ENCODE peak calls at places on chromosomes 11 and 22, in four cellular contexts. One of them, this sample, is unnamed.

GRCh38 chr11:2783536-2784082 is 83.8 kb upstream of the KCNQ1OT1 start:
- DNase-seq in right atrium auricular region: no peak
- DNase-seq in fibroblast of lung: peak
- DNase-seq in GM12865: no peak
- DNase-seq in this sample: no peak

GRCh38 chr22:19041403-19042074 is 80.7 kb downstream of the DGCR2 start:
- DNase-seq in GM12865: no peak
- DNase-seq in fibroblast of lung: no peak
- DNase-seq in right atrium auricular region: no peak
- DNase-seq in this sample: no peak

GRCh38 chr11:110490886-110491285 is 61.1 kb downstream of the FDX1 start:
- DNase-seq in fibroblast of lung: peak
- DNase-seq in GM12865: no peak
- DNase-seq in right atrium auricular region: no peak
- DNase-seq in this sample: peak

GRCh38 chr11:66745356-66746235 is 16.6 kb upstream of the SPTBN2 start:
- DNase-seq in fibroblast of lung: no peak
- DNase-seq in right atrium auricular region: peak
- DNase-seq in GM12865: peak
- DNase-seq in this sample: peak

GRCh38 chr11:133832096-133833081 is 12.9 kb downstream of the SPATA19 start:
- DNase-seq in GM12865: no peak
- DNase-seq in right atrium auricular region: no peak
- DNase-seq in fibroblast of lung: no peak
- DNase-seq in this sample: no peak

GRCh38 chr22:22948651-22949611 is 61.3 kb downstream of the IGLL5 start:
- DNase-seq in right atrium auricular region: peak
- DNase-seq in fibroblast of lung: peak
- DNase-seq in GM12865: no peak
- DNase-seq in this sample: no peak

GRCh38 chr11:61922539-61922938 is 5.2 kb upstream of the RAB3IL1 start:
- DNase-seq in fibroblast of lung: peak
- DNase-seq in GM12865: no peak
- DNase-seq in right atrium auricular region: peak
- DNase-seq in this sample: peak

GRCh38 chr11:99418927-99419707 is 398.4 kb downstream of the CNTN5 start:
- DNase-seq in GM12865: no peak
- DNase-seq in fibroblast of lung: no peak
- DNase-seq in right atrium auricular region: no peak
- DNase-seq in this sample: no peak

GRCh38 chr11:18615628-18616392 is 16.2 kb downstream of the MISFA start:
- DNase-seq in right atrium auricular region: no peak
- DNase-seq in GM12865: peak
- DNase-seq in fibroblast of lung: no peak
- DNase-seq in this sample: no peak

DNA sequence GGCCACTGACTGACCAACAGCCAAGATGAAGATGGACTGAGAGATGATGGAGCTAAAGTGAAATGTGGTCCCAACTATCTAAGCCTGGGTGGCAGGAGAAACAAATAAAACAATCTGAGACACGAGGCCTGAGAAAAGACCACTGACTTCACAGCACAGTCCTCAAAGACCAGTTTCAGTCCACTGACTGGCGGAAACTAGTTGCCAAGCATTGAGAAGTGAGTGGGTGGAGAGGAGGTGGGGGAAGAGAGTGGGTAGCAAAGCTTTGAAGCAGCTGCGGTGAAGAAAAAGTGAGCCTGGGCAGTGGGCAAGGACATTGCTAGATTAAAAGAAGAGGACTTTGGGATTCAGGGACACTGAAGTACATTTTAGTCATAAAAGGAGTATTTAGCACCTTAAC is 1.9 kb downstream of the MS4A1 start:
- DNase-seq in right atrium auricular region: no peak
- DNase-seq in fibroblast of lung: no peak
- DNase-seq in GM12865: peak
- DNase-seq in this sample: no peak
- H3K4me3 ChIP-seq in right atrium auricular region: no peak
- H3K4me3 ChIP-seq in fibroblast of lung: no peak
- H3K4me3 ChIP-seq in GM12865: peak
- H3K4me3 ChIP-seq in this sample: no peak

DNA sequence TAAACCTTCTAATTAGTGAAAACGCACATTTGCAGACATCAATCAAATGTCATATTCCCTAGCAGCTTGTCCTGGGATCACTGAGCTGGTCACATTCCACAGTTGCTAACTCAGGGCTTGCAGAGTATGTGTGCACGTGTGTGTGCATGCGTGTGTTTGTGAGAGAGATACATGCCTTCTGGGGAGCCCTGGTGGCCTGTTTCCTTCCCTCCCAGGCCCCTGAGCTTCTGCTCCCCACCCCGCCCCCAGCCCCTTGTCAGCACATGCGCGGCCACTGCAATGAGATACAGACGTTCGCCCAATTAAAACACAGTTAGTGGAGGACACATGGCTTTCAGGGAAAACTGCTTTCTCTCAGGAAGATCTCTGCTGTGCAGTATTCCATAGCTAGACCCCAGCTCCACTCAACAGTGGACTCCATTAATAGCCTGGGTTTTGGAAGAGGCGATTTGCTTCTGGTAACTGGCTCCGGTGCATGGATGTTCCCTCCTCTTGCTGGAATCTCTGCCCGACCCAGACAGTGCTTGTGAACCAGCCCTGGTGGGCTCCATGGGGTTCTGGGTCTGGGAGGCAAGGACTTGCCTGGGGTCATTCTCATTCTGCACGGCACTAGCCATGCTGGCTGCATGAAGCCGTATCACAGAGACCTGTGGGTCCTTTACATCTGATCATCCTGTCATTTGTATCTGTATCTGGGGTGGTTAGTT is 17.8 kb downstream of the LRP5 start:
- DNase-seq in GM12865: no peak
- DNase-seq in fibroblast of lung: peak
- DNase-seq in right atrium auricular region: no peak
- DNase-seq in this sample: no peak
- H3K4me3 ChIP-seq in GM12865: no peak
- H3K4me3 ChIP-seq in fibroblast of lung: no peak
- H3K4me3 ChIP-seq in right atrium auricular region: no peak
- H3K4me3 ChIP-seq in this sample: no peak

DNA sequence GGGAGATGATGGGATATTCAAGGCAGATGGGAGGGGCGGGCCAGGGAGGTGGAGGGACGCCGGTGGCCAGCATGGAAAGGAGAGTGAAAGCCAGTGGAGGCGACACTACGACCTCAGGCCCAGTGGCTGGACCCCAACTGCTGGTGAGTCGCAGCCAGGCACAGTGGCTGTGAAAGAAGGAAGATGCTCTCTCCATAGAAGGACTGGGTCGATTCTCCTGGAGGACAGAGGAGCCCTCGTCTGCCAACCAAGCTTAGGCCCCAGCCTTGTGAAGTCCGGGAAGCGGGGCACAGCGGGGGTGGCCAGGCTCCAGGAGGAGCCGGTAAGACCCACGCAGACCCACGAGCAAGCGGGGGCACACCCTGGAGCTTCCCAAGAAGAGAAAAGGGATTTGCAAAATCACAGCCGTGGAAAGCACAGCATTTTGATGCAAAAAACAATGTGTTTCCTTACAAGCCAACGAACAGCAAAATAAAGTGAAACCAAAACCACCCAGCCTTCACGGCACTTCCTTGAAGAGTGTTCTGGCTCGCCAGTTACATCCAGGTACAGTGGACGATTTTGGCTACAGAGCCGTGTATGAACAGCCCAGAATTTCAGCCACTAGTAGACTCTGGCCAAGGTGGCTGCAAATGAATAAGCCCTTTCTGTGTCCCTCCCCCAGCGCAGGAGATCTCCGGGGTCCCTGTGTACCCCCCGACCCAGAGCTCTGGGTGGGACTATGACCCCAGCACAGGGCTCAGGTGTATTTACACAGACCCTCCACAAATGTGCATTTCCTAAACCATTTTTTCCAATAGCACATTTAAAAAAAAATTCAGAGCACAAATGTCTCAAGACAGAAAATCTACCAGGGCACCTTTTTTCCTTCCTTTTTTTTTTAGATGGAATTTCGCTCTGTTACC is 96.9 kb downstream of the TRMU start:
- DNase-seq in right atrium auricular region: no peak
- DNase-seq in GM12865: peak
- DNase-seq in fibroblast of lung: no peak
- DNase-seq in this sample: no peak
- H3K4me3 ChIP-seq in right atrium auricular region: peak
- H3K4me3 ChIP-seq in GM12865: peak
- H3K4me3 ChIP-seq in fibroblast of lung: no peak
- H3K4me3 ChIP-seq in this sample: peak

DNA sequence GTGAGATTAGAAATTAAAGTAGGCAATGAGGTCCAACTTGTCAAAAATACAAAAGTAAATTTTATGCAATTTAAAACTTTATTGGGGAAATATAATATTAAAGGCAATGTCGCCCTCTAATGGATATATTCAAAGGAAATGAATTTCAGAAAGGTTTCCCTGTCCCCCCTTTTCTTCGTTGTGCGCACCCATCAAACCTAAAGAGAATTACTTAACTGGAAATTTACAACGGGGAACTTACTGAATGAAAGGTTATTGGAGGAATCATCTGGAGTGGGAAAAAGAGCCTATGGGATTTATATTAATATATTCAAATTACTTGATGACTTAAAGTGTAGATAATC is 1.7 kb upstream of the ABTB2 start:
- DNase-seq in right atrium auricular region: no peak
- DNase-seq in GM12865: no peak
- DNase-seq in fibroblast of lung: no peak
- DNase-seq in this sample: no peak
- H3K4me3 ChIP-seq in right atrium auricular region: peak
- H3K4me3 ChIP-seq in GM12865: no peak
- H3K4me3 ChIP-seq in fibroblast of lung: no peak
- H3K4me3 ChIP-seq in this sample: peak

GRCh38 chr11:19775622-19776021 is 63.0 kb downstream of the NAV2 start:
- DNase-seq in right atrium auricular region: no peak
- DNase-seq in GM12865: no peak
- DNase-seq in fibroblast of lung: no peak
- DNase-seq in this sample: no peak

GRCh38 chr11:19777032-19777341 is 64.3 kb downstream of the NAV2 start:
- DNase-seq in GM12865: peak
- DNase-seq in right atrium auricular region: no peak
- DNase-seq in fibroblast of lung: no peak
- DNase-seq in this sample: no peak

GRCh38 chr11:19774817-19775600 is 62.4 kb downstream of the NAV2 start:
- DNase-seq in GM12865: no peak
- DNase-seq in right atrium auricular region: no peak
- DNase-seq in fibroblast of lung: no peak
- DNase-seq in this sample: no peak

GRCh38 chr11:19779740-19780139 is 67.1 kb downstream of the NAV2 start:
- DNase-seq in GM12865: no peak
- DNase-seq in fibroblast of lung: no peak
- DNase-seq in right atrium auricular region: no peak
- DNase-seq in this sample: no peak

GRCh38 chr11:19777342-19778102 is 64.9 kb downstream of the NAV2 start:
- DNase-seq in GM12865: peak
- DNase-seq in fibroblast of lung: peak
- DNase-seq in right atrium auricular region: no peak
- DNase-seq in this sample: no peak
- H3K4me3 ChIP-seq in GM12865: peak
- H3K4me3 ChIP-seq in fibroblast of lung: no peak
- H3K4me3 ChIP-seq in right atrium auricular region: peak
- H3K4me3 ChIP-seq in this sample: no peak

GRCh38 chr22:46246178-46246577 is 3.9 kb downstream of the CDPF1 start:
- DNase-seq in right atrium auricular region: no peak
- DNase-seq in fibroblast of lung: no peak
- DNase-seq in GM12865: no peak
- DNase-seq in this sample: no peak
- H3K4me3 ChIP-seq in right atrium auricular region: no peak
- H3K4me3 ChIP-seq in fibroblast of lung: no peak
- H3K4me3 ChIP-seq in GM12865: no peak
- H3K4me3 ChIP-seq in this sample: no peak

DNA sequence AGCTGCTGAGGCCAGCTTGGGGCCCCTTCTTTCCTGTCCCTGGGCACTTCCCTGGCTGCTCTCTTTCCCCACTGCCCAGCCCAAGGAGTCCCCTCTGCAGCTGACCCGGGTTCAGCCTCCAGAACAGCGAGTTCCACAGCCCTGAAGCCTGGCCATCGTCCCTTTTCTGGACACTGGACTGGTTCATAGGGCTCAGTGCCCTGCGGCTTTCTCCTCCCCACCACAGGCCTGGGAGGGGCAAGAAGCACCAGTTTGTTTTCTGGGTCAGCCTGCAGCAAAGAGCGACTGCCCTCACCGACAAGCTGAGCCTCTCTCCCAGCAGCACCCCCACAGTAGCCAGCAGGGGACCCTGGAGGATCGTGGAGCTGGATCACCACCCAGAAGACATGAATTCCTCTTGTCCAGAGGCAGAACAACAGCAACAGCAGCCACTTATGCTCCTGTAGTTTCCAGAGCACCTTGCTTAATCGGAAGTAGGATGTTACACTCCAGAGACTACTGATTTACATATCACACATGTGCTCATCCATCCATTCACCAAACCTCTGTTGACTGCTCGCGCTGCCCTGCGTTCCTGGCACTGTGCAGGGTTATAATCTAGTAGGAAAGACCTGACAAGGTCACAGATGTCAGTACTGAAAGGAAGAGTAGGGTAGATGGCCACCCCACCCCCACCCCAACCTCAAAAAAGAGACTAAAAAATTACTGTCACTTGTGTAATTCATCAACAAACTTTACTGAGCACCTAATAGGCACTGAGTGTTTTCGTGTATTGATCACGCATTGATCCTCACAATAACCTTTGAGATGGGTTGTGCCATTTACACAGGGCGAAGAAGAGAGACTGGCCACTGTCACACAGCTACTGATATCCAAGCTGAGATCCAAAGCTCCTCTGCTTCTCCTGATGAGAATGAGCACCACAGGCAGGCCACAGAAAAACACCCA is 13.0 kb upstream of the CXCR5 start:
- DNase-seq in right atrium auricular region: no peak
- DNase-seq in fibroblast of lung: peak
- DNase-seq in GM12865: peak
- DNase-seq in this sample: no peak
- H3K4me3 ChIP-seq in right atrium auricular region: peak
- H3K4me3 ChIP-seq in fibroblast of lung: no peak
- H3K4me3 ChIP-seq in GM12865: no peak
- H3K4me3 ChIP-seq in this sample: no peak

DNA sequence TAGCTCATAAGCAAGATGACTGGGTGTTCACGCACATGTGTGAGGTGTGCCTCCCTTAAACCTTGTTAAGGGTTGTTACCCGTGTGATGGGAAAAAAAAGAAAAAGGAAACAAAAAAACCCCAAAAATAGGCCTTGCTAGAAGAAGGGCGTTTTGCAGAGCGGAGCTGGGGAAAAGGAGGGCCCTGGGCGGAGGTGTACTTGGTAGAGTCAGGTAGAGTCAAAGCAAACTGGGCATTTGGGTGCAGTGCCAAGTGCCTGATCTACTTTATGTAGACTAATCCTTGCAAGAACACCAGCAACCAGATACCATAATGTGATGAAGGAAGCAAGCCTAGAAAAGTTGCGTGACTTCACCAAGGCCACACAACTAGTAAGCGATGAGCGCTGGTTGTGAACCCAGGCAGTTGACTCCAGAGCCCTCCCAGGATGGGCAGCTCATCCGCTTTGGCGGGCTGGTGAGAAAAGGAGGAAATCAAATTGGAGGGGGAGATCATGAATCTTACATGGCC is 1.2 kb upstream of the TIRAP start:
- DNase-seq in fibroblast of lung: no peak
- DNase-seq in GM12865: no peak
- DNase-seq in right atrium auricular region: no peak
- DNase-seq in this sample: no peak
- H3K4me3 ChIP-seq in fibroblast of lung: no peak
- H3K4me3 ChIP-seq in GM12865: no peak
- H3K4me3 ChIP-seq in right atrium auricular region: peak
- H3K4me3 ChIP-seq in this sample: no peak